ENCODE peak calls at places on chromosome 9, in five cellular contexts. H, Y, C, J and L are unnamed samples.
A peak's percentile ranks its signal among the peaks of the same experiment; 100 is the strongest.

GRCh38 chr9:119009253-119009652 is 360.0 kb downstream of the BRINP1 start:
- DNase-seq in J (no peak), C (no peak), Y (no peak), H (no peak), L (no peak)

GRCh38 chr9:97237951-97238851 is 69.3 kb upstream of the CCDC180 start:
- DNase-seq in Y (peak; percentile 89), J (peak; percentile 82), H (peak; percentile 71), C (peak; percentile 94), L (peak; percentile 62)

GRCh38 chr9:35910613-35911488 is 1.6 kb downstream of the SPAAR start:
- DNase-seq in C (peak; percentile 76), J (peak; percentile 39), H (no peak), Y (peak; percentile 43), L (no peak)

GRCh38 chr9:129568560-129569505 is 52.1 kb downstream of the C9orf50 start:
- DNase-seq in Y (peak; percentile 49), H (no peak), J (peak; percentile 55), C (peak; percentile 93), L (no peak)

GRCh38 chr9:122180633-122181032 is 20.9 kb downstream of the MORN5 start:
- DNase-seq in H (no peak), C (no peak), Y (peak; percentile 53), J (no peak), L (no peak)

GRCh38 chr9:9003184-9003583 is 1203.6 kb upstream of the DMAC1 start:
- DNase-seq in H (no peak), C (no peak), J (no peak), Y (peak; percentile 75), L (no peak)

GRCh38 chr9:68515304-68516017 is 25.2 kb downstream of the TMEM252 start:
- DNase-seq in J (no peak), C (no peak), Y (peak; percentile 77), H (no peak), L (no peak)

GRCh38 chr9:33290994-33291397 is 680 bp downstream of the NFX1 start:
- DNase-seq in Y (no peak), C (no peak), H (no peak), J (no peak), L (no peak)

GRCh38 chr9:16417101-16417500 is 453.4 kb downstream of the BNC2 start:
- DNase-seq in Y (no peak), J (no peak), H (no peak), C (no peak), L (no peak)

GRCh38 chr9:131482343-131483006 is 20.2 kb upstream of the POMT1 start:
- DNase-seq in J (no peak), H (no peak), C (no peak), Y (no peak), L (no peak)

GRCh38 chr9:2178034-2178734 is 163.0 kb downstream of the SMARCA2 start:
- DNase-seq in J (no peak), H (no peak), C (no peak), Y (no peak), L (no peak)

GRCh38 chr9:125485471-125485870 is 221.5 kb downstream of the MAPKAP1 start:
- DNase-seq in Y (peak; percentile 42), C (no peak), H (no peak), J (no peak), L (no peak)

GRCh38 chr9:107258919-107259318 is 24.2 kb upstream of the RAD23B start:
- DNase-seq in C (no peak), Y (no peak), J (no peak), H (no peak), L (no peak)

GRCh38 chr9:36148652-36149051 is 12.1 kb downstream of the GLIPR2 start:
- DNase-seq in J (peak; percentile 95), C (peak; percentile 98), Y (peak; percentile 99), H (peak; percentile 72), L (no peak)

GRCh38 chr9:107251756-107252322 is 31.2 kb upstream of the RAD23B start:
- DNase-seq in C (no peak), Y (peak; percentile 43), H (no peak), J (peak; percentile 56), L (no peak)

GRCh38 chr9:120636194-120636957 is 56.4 kb upstream of the CDK5RAP2 start:
- DNase-seq in J (no peak), Y (no peak), C (no peak), H (no peak), L (no peak)

GRCh38 chr9:129245276-129245675 is 67.2 kb upstream of the IER5L start:
- DNase-seq in C (peak; percentile 64), H (no peak), Y (no peak), J (peak; percentile 13), L (no peak)

GRCh38 chr9:126781717-126782388 is 23.0 kb upstream of the ZBTB43 start:
- DNase-seq in Y (peak; percentile 85), H (peak; percentile 84), J (peak; percentile 83), C (peak; percentile 93), L (peak; percentile 83)

GRCh38 chr9:126773004-126773607 is 31.7 kb upstream of the ZBTB43 start:
- DNase-seq in C (no peak), J (no peak), Y (peak; percentile 22), H (no peak), L (no peak)

GRCh38 chr9:126775926-126776325 is 28.9 kb upstream of the ZBTB43 start:
- DNase-seq in C (no peak), H (no peak), J (no peak), Y (no peak), L (no peak)

GRCh38 chr9:126781186-126781585 is 23.7 kb upstream of the ZBTB43 start:
- DNase-seq in Y (no peak), J (no peak), C (no peak), H (no peak), L (no peak)

GRCh38 chr9:126777733-126778132 is 27.1 kb upstream of the ZBTB43 start:
- DNase-seq in Y (no peak), J (no peak), H (no peak), C (no peak), L (no peak)
- TF ChIP-seq CTCF in Y (no peak), J (no peak), H (no peak), C (no peak), L (no peak)

GRCh38 chr9:37971691-37972090 is 67.8 kb upstream of the SLC25A51 start:
- DNase-seq in H (no peak), Y (no peak), J (no peak), C (no peak), L (no peak)

GRCh38 chr9:37970301-37971106 is 66.6 kb upstream of the SLC25A51 start:
- DNase-seq in J (no peak), Y (no peak), C (peak; percentile 53), H (no peak), L (no peak)

GRCh38 chr9:37971107-37971459 is 67.2 kb upstream of the SLC25A51 start:
- DNase-seq in Y (no peak), C (peak; percentile 22), J (no peak), H (no peak), L (no peak)

GRCh38 chr9:37974506-37975173 is 70.7 kb upstream of the SLC25A51 start:
- DNase-seq in J (no peak), C (peak; percentile 25), H (no peak), Y (no peak), L (no peak)

GRCh38 chr9:37972346-37972745 is 68.4 kb upstream of the SLC25A51 start:
- DNase-seq in Y (no peak), J (no peak), C (peak; percentile 41), H (no peak), L (no peak)
- TF ChIP-seq CTCF in Y (no peak), J (no peak), C (no peak), H (no peak), L (no peak)

DNA sequence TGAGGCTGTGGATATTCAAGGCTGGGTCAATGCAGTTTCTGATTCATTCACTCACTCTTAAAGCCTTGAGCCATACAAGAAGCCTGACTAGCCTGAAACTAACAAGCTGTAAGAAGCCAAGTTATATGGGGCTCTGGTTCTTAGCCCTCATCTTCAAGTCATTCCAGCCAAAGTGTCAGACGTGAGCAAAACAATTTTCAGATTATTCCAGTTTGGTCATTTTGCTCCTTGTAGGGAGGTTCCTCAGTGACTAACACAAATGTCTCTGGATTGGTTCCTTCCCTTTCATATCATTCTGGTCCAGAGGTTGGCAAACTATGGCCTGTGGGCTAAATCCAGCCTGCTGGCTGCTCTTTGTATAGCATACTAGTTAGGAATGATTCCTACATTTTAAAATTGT is 12.5 kb upstream of the SHOC1 start:
- DNase-seq in H (no peak), Y (no peak), J (no peak), C (no peak), L (no peak)
- TF ChIP-seq CTCF in H (no peak), Y (no peak), J (no peak), C (no peak), L (no peak)

GRCh38 chr9:137878146-137878941 is 762 bp downstream of the CACNA1B start:
- DNase-seq in J (no peak), Y (peak; percentile 38), C (no peak), H (no peak), L (peak; percentile 40)
- TF ChIP-seq CTCF in J (no peak), Y (no peak), C (no peak), H (no peak), L (no peak)

GRCh38 chr9:71857159-71857558 is 53.8 kb downstream of the ABHD17B start:
- DNase-seq in H (no peak), C (no peak), Y (no peak), J (no peak), L (no peak)
- TF ChIP-seq CTCF in H (no peak), C (no peak), Y (no peak), J (no peak), L (no peak)

GRCh38 chr9:93536874-93537273 is 39.5 kb upstream of the PHF2 start:
- DNase-seq in Y (no peak), H (no peak), C (no peak), J (no peak), L (no peak)

GRCh38 chr9:93531374-93531773 is 45.0 kb upstream of the PHF2 start:
- DNase-seq in Y (peak; percentile 65), J (no peak), C (no peak), H (no peak), L (no peak)

GRCh38 chr9:93532121-93532520 is 44.3 kb upstream of the PHF2 start:
- DNase-seq in Y (no peak), C (no peak), H (no peak), J (no peak), L (no peak)

GRCh38 chr9:93536167-93536566 is 40.2 kb upstream of the PHF2 start:
- DNase-seq in Y (no peak), C (no peak), J (no peak), H (no peak), L (no peak)

GRCh38 chr9:93533863-93534262 is 42.5 kb upstream of the PHF2 start:
- DNase-seq in Y (no peak), J (no peak), C (no peak), H (no peak), L (no peak)
- TF ChIP-seq CTCF in Y (no peak), J (no peak), C (no peak), H (no peak), L (no peak)